ENCODE peak calls at places on chromosomes 16 and 17, in eight cellular contexts. One of them, this sample, is unnamed.

GRCh38 chr17:55576237-55576998 is 65.2 kb upstream of the SMIM36 start:
- DNase-seq in endodermal cell: no peak
- DNase-seq in hepatocyte: peak; percentile 18
- DNase-seq in foreskin keratinocyte: peak; percentile 62
- DNase-seq in H9: no peak
- DNase-seq in prostate gland: no peak
- DNase-seq in lower lobe of right lung: peak; percentile 44
- DNase-seq in stomach: no peak
- DNase-seq in this sample: no peak

GRCh38 chr16:88017006-88017405 is 65.8 kb downstream of the BANP start:
- DNase-seq in endodermal cell: no peak
- DNase-seq in hepatocyte: no peak
- DNase-seq in foreskin keratinocyte: no peak
- DNase-seq in H9: no peak
- DNase-seq in prostate gland: peak; percentile 23
- DNase-seq in lower lobe of right lung: peak; percentile 26
- DNase-seq in stomach: peak; percentile 71
- DNase-seq in this sample: no peak

GRCh38 chr16:48277158-48277557 is 29.8 kb upstream of the ABCC11 start:
- DNase-seq in endodermal cell: no peak
- DNase-seq in hepatocyte: no peak
- DNase-seq in foreskin keratinocyte: peak; percentile 44
- DNase-seq in H9: no peak
- DNase-seq in prostate gland: no peak
- DNase-seq in lower lobe of right lung: no peak
- DNase-seq in stomach: peak; percentile 54
- DNase-seq in this sample: no peak

GRCh38 chr17:6303664-6304063 is 131.3 kb downstream of the AIPL1 start:
- DNase-seq in endodermal cell: peak; percentile 94
- DNase-seq in hepatocyte: peak; percentile 69
- DNase-seq in foreskin keratinocyte: peak; percentile 19
- DNase-seq in H9: peak; percentile 70
- DNase-seq in prostate gland: no peak
- DNase-seq in lower lobe of right lung: no peak
- DNase-seq in stomach: no peak
- DNase-seq in this sample: no peak

GRCh38 chr16:22093952-22094351 is 1.6 kb downstream of the VWA3A start:
- DNase-seq in endodermal cell: no peak
- DNase-seq in hepatocyte: no peak
- DNase-seq in foreskin keratinocyte: no peak
- DNase-seq in H9: no peak
- DNase-seq in prostate gland: no peak
- DNase-seq in lower lobe of right lung: no peak
- DNase-seq in stomach: no peak
- DNase-seq in this sample: no peak

GRCh38 chr17:12727881-12728280 is 61.4 kb upstream of the ARHGAP44 start:
- DNase-seq in endodermal cell: no peak
- DNase-seq in hepatocyte: no peak
- DNase-seq in foreskin keratinocyte: no peak
- DNase-seq in H9: no peak
- DNase-seq in prostate gland: no peak
- DNase-seq in lower lobe of right lung: no peak
- DNase-seq in stomach: no peak
- DNase-seq in this sample: no peak

GRCh38 chr17:76996741-76997694 is 128.8 kb downstream of the MGAT5B start:
- DNase-seq in endodermal cell: peak; percentile 68
- DNase-seq in hepatocyte: no peak
- DNase-seq in foreskin keratinocyte: no peak
- DNase-seq in H9: no peak
- DNase-seq in prostate gland: no peak
- DNase-seq in lower lobe of right lung: no peak
- DNase-seq in stomach: no peak
- DNase-seq in this sample: no peak

GRCh38 chr16:4523686-4524085 is 14.9 kb downstream of the CDIP1 start:
- DNase-seq in endodermal cell: no peak
- DNase-seq in hepatocyte: no peak
- DNase-seq in foreskin keratinocyte: no peak
- DNase-seq in H9: no peak
- DNase-seq in prostate gland: no peak
- DNase-seq in lower lobe of right lung: no peak
- DNase-seq in stomach: no peak
- DNase-seq in this sample: no peak

GRCh38 chr16:28321700-28322411 is 29.5 kb downstream of the SBK1 start:
- DNase-seq in endodermal cell: peak; percentile 91
- DNase-seq in hepatocyte: peak; percentile 46
- DNase-seq in foreskin keratinocyte: no peak
- DNase-seq in H9: peak; percentile 70
- DNase-seq in prostate gland: no peak
- DNase-seq in lower lobe of right lung: no peak
- DNase-seq in stomach: no peak
- DNase-seq in this sample: no peak

GRCh38 chr17:67245694-67246397 is 850 bp upstream of the HELZ start:
- DNase-seq in endodermal cell: peak; percentile 97
- DNase-seq in hepatocyte: peak; percentile 74
- DNase-seq in foreskin keratinocyte: peak; percentile 29
- DNase-seq in H9: peak; percentile 90
- DNase-seq in prostate gland: peak; percentile 4
- DNase-seq in lower lobe of right lung: peak; percentile 59
- DNase-seq in stomach: peak; percentile 46
- DNase-seq in this sample: peak; percentile 37

GRCh38 chr17:73304971-73305786 is 6.6 kb downstream of the CDC42EP4 start:
- DNase-seq in endodermal cell: peak; percentile 93
- DNase-seq in hepatocyte: peak; percentile 85
- DNase-seq in foreskin keratinocyte: peak; percentile 71
- DNase-seq in H9: peak; percentile 85
- DNase-seq in prostate gland: no peak
- DNase-seq in lower lobe of right lung: peak; percentile 75
- DNase-seq in stomach: peak; percentile 54
- DNase-seq in this sample: no peak

GRCh38 chr16:56614549-56614991 is 6.2 kb downstream of the MT2A start:
- DNase-seq in endodermal cell: no peak
- DNase-seq in hepatocyte: no peak
- DNase-seq in foreskin keratinocyte: peak; percentile 86
- DNase-seq in H9: no peak
- DNase-seq in prostate gland: no peak
- DNase-seq in lower lobe of right lung: no peak
- DNase-seq in stomach: no peak
- DNase-seq in this sample: no peak
- H3K4me1 ChIP-seq in endodermal cell: no peaks in the 10 kb centered on the region
- H3K4me1 ChIP-seq in hepatocyte: peaks cover under 1% of the 10 kb centered on the region
- H3K4me1 ChIP-seq in foreskin keratinocyte: peaks cover 28% of the 10 kb centered on the region
- H3K4me1 ChIP-seq in H9: peaks cover 5% of the 10 kb centered on the region
- H3K4me1 ChIP-seq in prostate gland: peaks cover 5% of the 10 kb centered on the region
- H3K4me1 ChIP-seq in lower lobe of right lung: peaks cover 40% of the 10 kb centered on the region
- H3K4me1 ChIP-seq in stomach: peaks cover 30% of the 10 kb centered on the region
- H3K4me1 ChIP-seq in this sample: peaks cover 24% of the 10 kb centered on the region

GRCh38 chr16:55700067-55700466 is 44.3 kb downstream of the SLC6A2 start:
- DNase-seq in endodermal cell: no peak
- DNase-seq in hepatocyte: no peak
- DNase-seq in foreskin keratinocyte: no peak
- DNase-seq in H9: no peak
- DNase-seq in prostate gland: no peak
- DNase-seq in lower lobe of right lung: no peak
- DNase-seq in stomach: no peak
- DNase-seq in this sample: no peak
- H3K4me1 ChIP-seq in endodermal cell: no peaks in the 10 kb centered on the region
- H3K4me1 ChIP-seq in hepatocyte: no peaks in the 10 kb centered on the region
- H3K4me1 ChIP-seq in foreskin keratinocyte: no peaks in the 10 kb centered on the region
- H3K4me1 ChIP-seq in H9: no peaks in the 10 kb centered on the region
- H3K4me1 ChIP-seq in prostate gland: no peaks in the 10 kb centered on the region
- H3K4me1 ChIP-seq in lower lobe of right lung: no peaks in the 10 kb centered on the region
- H3K4me1 ChIP-seq in stomach: no peaks in the 10 kb centered on the region
- H3K4me1 ChIP-seq in this sample: no peaks in the 10 kb centered on the region

GRCh38 chr17:48001187-48001586 is 30.3 kb downstream of the CDK5RAP3 start:
- DNase-seq in endodermal cell: no peak
- DNase-seq in hepatocyte: no peak
- DNase-seq in foreskin keratinocyte: no peak
- DNase-seq in H9: no peak
- DNase-seq in prostate gland: no peak
- DNase-seq in lower lobe of right lung: peak; percentile 20
- DNase-seq in stomach: no peak
- DNase-seq in this sample: no peak

GRCh38 chr17:48004973-48005372 is 32.6 kb downstream of the COPZ2 start:
- DNase-seq in endodermal cell: no peak
- DNase-seq in hepatocyte: no peak
- DNase-seq in foreskin keratinocyte: no peak
- DNase-seq in H9: no peak
- DNase-seq in prostate gland: no peak
- DNase-seq in lower lobe of right lung: no peak
- DNase-seq in stomach: no peak
- DNase-seq in this sample: no peak

GRCh38 chr17:48003686-48004120 is 32.8 kb downstream of the CDK5RAP3 start:
- DNase-seq in endodermal cell: peak; percentile 80
- DNase-seq in hepatocyte: no peak
- DNase-seq in foreskin keratinocyte: no peak
- DNase-seq in H9: no peak
- DNase-seq in prostate gland: no peak
- DNase-seq in lower lobe of right lung: no peak
- DNase-seq in stomach: no peak
- DNase-seq in this sample: no peak

GRCh38 chr17:48002208-48002919 is 31.5 kb downstream of the CDK5RAP3 start:
- DNase-seq in endodermal cell: no peak
- DNase-seq in hepatocyte: peak; percentile 56
- DNase-seq in foreskin keratinocyte: peak; percentile 52
- DNase-seq in H9: no peak
- DNase-seq in prostate gland: no peak
- DNase-seq in lower lobe of right lung: no peak
- DNase-seq in stomach: no peak
- DNase-seq in this sample: no peak

GRCh38 chr17:48002920-48003685 is 32.2 kb downstream of the CDK5RAP3 start:
- DNase-seq in endodermal cell: peak; percentile 85
- DNase-seq in hepatocyte: peak; percentile 50
- DNase-seq in foreskin keratinocyte: no peak
- DNase-seq in H9: peak; percentile 79
- DNase-seq in prostate gland: no peak
- DNase-seq in lower lobe of right lung: no peak
- DNase-seq in stomach: no peak
- DNase-seq in this sample: no peak
- H3K4me1 ChIP-seq in endodermal cell: peaks cover 12% of the 10 kb centered on the region
- H3K4me1 ChIP-seq in hepatocyte: peaks cover 15% of the 10 kb centered on the region
- H3K4me1 ChIP-seq in foreskin keratinocyte: peaks cover 19% of the 10 kb centered on the region
- H3K4me1 ChIP-seq in H9: peaks cover 20% of the 10 kb centered on the region
- H3K4me1 ChIP-seq in prostate gland: no peaks in the 10 kb centered on the region
- H3K4me1 ChIP-seq in lower lobe of right lung: peaks cover 27% of the 10 kb centered on the region
- H3K4me1 ChIP-seq in stomach: no peaks in the 10 kb centered on the region
- H3K4me1 ChIP-seq in this sample: no peaks in the 10 kb centered on the region

GRCh38 chr17:59848385-59848668 is 44.4 kb downstream of the TUBD1 start:
- DNase-seq in endodermal cell: no peak
- DNase-seq in hepatocyte: no peak
- DNase-seq in foreskin keratinocyte: no peak
- DNase-seq in H9: no peak
- DNase-seq in prostate gland: no peak
- DNase-seq in lower lobe of right lung: no peak
- DNase-seq in stomach: peak; percentile 26
- DNase-seq in this sample: no peak

GRCh38 chr17:59845595-59846390 is 47.0 kb downstream of the TUBD1 start:
- DNase-seq in endodermal cell: peak; percentile 70
- DNase-seq in hepatocyte: peak; percentile 72
- DNase-seq in foreskin keratinocyte: peak; percentile 98
- DNase-seq in H9: peak; percentile 57
- DNase-seq in prostate gland: peak; percentile 67
- DNase-seq in lower lobe of right lung: peak; percentile 55
- DNase-seq in stomach: peak; percentile 73
- DNase-seq in this sample: no peak

GRCh38 chr17:59842901-59843652 is 49.7 kb downstream of the TUBD1 start:
- DNase-seq in endodermal cell: peak; percentile 68
- DNase-seq in hepatocyte: peak; percentile 77
- DNase-seq in foreskin keratinocyte: peak; percentile 99
- DNase-seq in H9: peak; percentile 37
- DNase-seq in prostate gland: peak; percentile 64
- DNase-seq in lower lobe of right lung: peak; percentile 56
- DNase-seq in stomach: peak; percentile 74
- DNase-seq in this sample: no peak

GRCh38 chr17:59846391-59847165 is 46.2 kb downstream of the TUBD1 start:
- DNase-seq in endodermal cell: peak; percentile 69
- DNase-seq in hepatocyte: peak; percentile 76
- DNase-seq in foreskin keratinocyte: peak; percentile 98
- DNase-seq in H9: peak; percentile 48
- DNase-seq in prostate gland: peak; percentile 56
- DNase-seq in lower lobe of right lung: no peak
- DNase-seq in stomach: peak; percentile 45
- DNase-seq in this sample: no peak

DNA sequence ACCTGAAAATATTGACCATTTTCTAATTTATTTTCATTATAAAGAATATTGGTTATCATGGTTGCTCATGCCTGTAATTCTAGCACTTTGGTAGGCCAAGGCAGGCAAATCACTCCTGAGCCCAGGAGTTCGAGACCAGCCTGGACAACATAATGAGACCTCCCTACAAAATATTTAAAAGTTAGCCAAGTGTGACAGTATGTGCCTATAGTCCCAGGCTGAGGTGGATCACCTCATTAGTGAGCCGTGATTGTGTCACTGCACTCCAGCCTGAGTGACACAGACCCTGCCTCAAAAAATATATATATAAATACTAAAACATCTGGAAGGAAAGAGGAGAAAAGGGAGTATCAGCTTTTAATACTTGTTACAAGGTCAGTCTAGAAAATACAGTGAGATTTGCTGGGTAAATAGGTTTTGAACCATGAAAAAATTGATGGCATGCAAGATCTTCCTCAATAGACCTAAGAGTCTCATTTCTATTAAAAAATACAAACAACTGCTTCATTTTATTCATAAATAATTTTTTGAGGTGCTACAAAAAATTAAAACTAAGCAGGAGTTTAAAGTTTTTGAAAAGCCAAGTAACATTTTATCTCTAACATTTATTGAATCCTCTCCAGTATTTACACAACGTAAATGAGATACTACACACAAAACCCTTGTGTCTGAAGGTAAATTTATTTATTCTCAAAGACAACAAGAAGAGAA is 47.7 kb downstream of the TUBD1 start:
- DNase-seq in endodermal cell: no peak
- DNase-seq in hepatocyte: peak; percentile 13
- DNase-seq in foreskin keratinocyte: peak; percentile 62
- DNase-seq in H9: no peak
- DNase-seq in prostate gland: no peak
- DNase-seq in lower lobe of right lung: no peak
- DNase-seq in stomach: no peak
- DNase-seq in this sample: no peak
- H3K4me1 ChIP-seq in endodermal cell: no peaks in the 10 kb centered on the region
- H3K4me1 ChIP-seq in hepatocyte: peaks cover 40% of the 10 kb centered on the region
- H3K4me1 ChIP-seq in foreskin keratinocyte: peaks cover 17% of the 10 kb centered on the region
- H3K4me1 ChIP-seq in H9: peaks cover 7% of the 10 kb centered on the region
- H3K4me1 ChIP-seq in prostate gland: peaks cover 19% of the 10 kb centered on the region
- H3K4me1 ChIP-seq in lower lobe of right lung: peaks cover 86% of the 10 kb centered on the region
- H3K4me1 ChIP-seq in stomach: peaks cover 27% of the 10 kb centered on the region
- H3K4me1 ChIP-seq in this sample: peaks cover 50% of the 10 kb centered on the region

This sample was measured in CD8-positive, alpha-beta memory T cell.